ENCODE peak calls at places on chromosomes 1 and 21, in four cellular contexts. P, X, O and J are unnamed samples.

GRCh38 chr1:86990826-86991225 is 76.4 kb downstream of the HS2ST1 start:
- DNase-seq in P (peak), O (no peak), X (no peak), J (no peak)

GRCh38 chr1:980602-981395 is 1.1 kb downstream of the PERM1 start:
- DNase-seq in P (no peak), X (no peak), O (no peak), J (no peak)

GRCh38 chr1:30645807-30646206 is 77.6 kb downstream of the MATN1 start:
- DNase-seq in O (no peak), P (no peak), X (no peak), J (no peak)

GRCh38 chr1:30907641-30908445 is 715 bp downstream of the SDC3 start:
- DNase-seq in X (no peak), P (no peak), O (no peak), J (no peak)

GRCh38 chr1:201456499-201457309 is 12.3 kb downstream of the PHLDA3 start:
- DNase-seq in X (peak), P (peak), O (no peak), J (peak)

GRCh38 chr1:17494114-17494729 is 45.3 kb upstream of the ARHGEF10L start:
- DNase-seq in P (peak), X (peak), O (peak), J (peak)

GRCh38 chr1:108316545-108316944 is 72.7 kb upstream of the NBPF4 start:
- DNase-seq in P (no peak), X (peak), O (no peak), J (peak)

GRCh38 chr1:85465099-85465790 is at the start of gene DDAH1:
- DNase-seq in O (peak), X (peak), P (no peak), J (peak)

GRCh38 chr21:25636727-25637126 is 2.3 kb upstream of the JAM2 start:
- DNase-seq in P (no peak), X (no peak), O (no peak), J (no peak)

GRCh38 chr1:75233302-75233929 is 99.2 kb downstream of the LHX8 start:
- DNase-seq in P (peak), X (peak), O (no peak), J (peak)

GRCh38 chr1:228096416-228097332 is 6.5 kb downstream of the C1orf35 start:
- DNase-seq in P (no peak), X (no peak), O (no peak), J (no peak)

GRCh38 chr1:11955221-11955620 is 20.7 kb downstream of the PLOD1 start:
- DNase-seq in O (no peak), X (no peak), P (peak), J (no peak)

GRCh38 chr21:17491716-17492414 is 21.0 kb upstream of the CXADR start:
- DNase-seq in P (no peak), X (peak), O (no peak), J (no peak)

GRCh38 chr1:178057863-178058576 is 35.9 kb upstream of the RASAL2 start:
- DNase-seq in O (no peak), X (no peak), P (no peak), J (no peak)

GRCh38 chr1:227948493-227949260 is 945 bp upstream of the WNT9A start:
- DNase-seq in P (no peak), X (peak), O (no peak), J (no peak)

GRCh38 chr1:214009613-214010550 is 22.1 kb downstream of the PROX1 start:
- DNase-seq in P (no peak), O (no peak), X (no peak), J (no peak)

GRCh38 chr1:114258633-114259032 is 105.0 kb upstream of the SYT6 start:
- DNase-seq in O (no peak), P (no peak), X (no peak), J (no peak)

GRCh38 chr21:43854773-43855633 is 10.0 kb upstream of the AGPAT3 start:
- DNase-seq in P (peak), O (no peak), X (no peak), J (no peak)

GRCh38 chr1:235724716-235725115 is 75.1 kb upstream of the GNG4 start:
- DNase-seq in O (no peak), X (no peak), P (no peak), J (no peak)

GRCh38 chr1:63674238-63674864 is 81.1 kb downstream of the PGM1 start:
- DNase-seq in O (peak), P (peak), X (peak), J (peak)

GRCh38 chr1:55575571-55576279 is 360.6 kb upstream of the USP24 start:
- DNase-seq in O (no peak), X (no peak), P (no peak), J (no peak)

GRCh38 chr1:208174736-208175507 is 69.3 kb downstream of the PLXNA2 start:
- DNase-seq in X (no peak), O (no peak), P (no peak), J (peak)

GRCh38 chr21:34632498-34632897 is 17.6 kb upstream of the RCAN1 start:
- DNase-seq in X (no peak), P (no peak), O (no peak), J (no peak)

GRCh38 chr1:68585371-68585770 is 88.5 kb upstream of the DEPDC1 start:
- DNase-seq in X (no peak), P (no peak), O (no peak), J (no peak)

GRCh38 chr1:235776396-235776795 is 90.3 kb downstream of the LYST start:
- DNase-seq in X (no peak), P (no peak), O (no peak), J (no peak)

GRCh38 chr1:66446261-66447001 is 87.5 kb upstream of the SGIP1 start:
- DNase-seq in P (peak), O (no peak), X (peak), J (peak)

GRCh38 chr1:245211761-245212160 is 57.0 kb downstream of the KIF26B start:
- DNase-seq in O (no peak), X (no peak), P (no peak), J (no peak)

GRCh38 chr1:203858055-203858454 is 3.3 kb upstream of the SNRPE start:
- DNase-seq in P (no peak), O (no peak), X (peak), J (no peak)

GRCh38 chr1:94925561-94926364 is 1.1 kb downstream of the CNN3 start:
- DNase-seq in X (peak), P (no peak), O (peak), J (peak)

GRCh38 chr21:26747216-26747615 is 98.0 kb downstream of the ADAMTS1 start:
- DNase-seq in X (no peak), P (no peak), O (no peak), J (no peak)

GRCh38 chr1:46489169-46489637 is 433 bp upstream of the DMBX1 start:
- DNase-seq in O (no peak), P (no peak), X (no peak), J (no peak)

GRCh38 chr1:59025898-59026426 is 242.1 kb upstream of the JUN start:
- DNase-seq in O (no peak), P (no peak), X (no peak), J (no peak)

GRCh38 chr1:204670152-204670927 is 15.2 kb downstream of the LRRN2 start:
- DNase-seq in X (no peak), O (no peak), P (peak), J (no peak)

GRCh38 chr1:192610114-192610958 is 25.6 kb upstream of the RGS13 start:
- DNase-seq in X (peak), P (peak), O (no peak), J (no peak)

DNA sequence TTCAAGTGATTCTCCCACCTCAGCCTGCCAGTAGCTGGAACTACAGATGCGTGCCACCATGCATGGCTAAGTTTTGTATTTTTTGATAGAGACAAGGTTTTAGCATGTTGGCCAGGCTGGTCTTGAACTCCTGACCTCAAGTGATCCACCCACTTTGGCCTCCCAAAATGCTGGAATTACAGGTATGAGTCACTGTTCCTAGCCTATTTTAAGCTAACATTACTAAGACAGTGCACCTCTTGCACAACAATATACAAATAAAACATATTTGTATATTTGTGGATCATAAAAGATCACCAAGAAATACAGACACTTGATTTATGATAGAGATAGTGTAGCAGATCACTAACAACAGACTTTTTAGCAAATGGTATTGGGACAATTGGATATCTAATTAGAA is 139.0 kb downstream of the DUSP10 start:
- DNase-seq in P (no peak), O (no peak), X (peak), J (no peak)
- TF ChIP-seq PHF8 in P (no peak), O (no peak), X (no peak), J (no peak)

GRCh38 chr1:152977614-152978013 is 6.3 kb upstream of the SPRR1A start:
- DNase-seq in P (no peak), X (no peak), O (no peak), J (no peak)

GRCh38 chr1:152982076-152982475 is 1.8 kb upstream of the SPRR1A start:
- DNase-seq in O (no peak), X (no peak), P (no peak), J (no peak)

GRCh38 chr1:152981181-152981871 is 2.6 kb upstream of the SPRR1A start:
- DNase-seq in P (no peak), X (no peak), O (no peak), J (no peak)

GRCh38 chr1:152983234-152983633 is 647 bp upstream of the SPRR1A start:
- DNase-seq in X (no peak), P (no peak), O (no peak), J (no peak)

DNA sequence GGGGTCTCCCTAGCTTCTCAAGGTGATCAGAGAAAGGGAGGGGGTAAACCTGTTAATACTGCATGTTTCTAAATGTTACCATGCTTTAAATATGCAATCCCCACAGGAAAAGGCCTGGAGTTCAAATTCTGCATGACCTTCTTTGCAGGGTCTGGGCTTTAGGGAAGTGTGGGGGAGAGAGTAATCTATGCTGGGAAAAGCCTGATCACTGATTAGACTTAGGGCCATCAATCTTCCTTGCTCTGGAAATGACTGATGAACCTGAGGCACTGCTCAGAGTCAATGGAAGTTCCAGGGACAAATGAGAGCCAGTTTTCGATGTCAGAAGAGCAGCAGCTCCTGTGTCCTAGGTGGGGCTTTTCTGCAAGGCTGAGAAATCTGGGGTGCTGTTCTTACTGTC is 3.2 kb upstream of the SPRR1A start:
- DNase-seq in P (no peak), O (no peak), X (no peak), J (no peak)
- TF ChIP-seq PHF8 in P (no peak), O (no peak), X (no peak), J (no peak)

GRCh38 chr1:8004803-8005573 is 21.1 kb downstream of the ERRFI1 start:
- DNase-seq in X (peak), O (no peak), P (peak), J (peak)
- TF ChIP-seq PHF8 in X (no peak), O (no peak), P (no peak), J (no peak)

DNA sequence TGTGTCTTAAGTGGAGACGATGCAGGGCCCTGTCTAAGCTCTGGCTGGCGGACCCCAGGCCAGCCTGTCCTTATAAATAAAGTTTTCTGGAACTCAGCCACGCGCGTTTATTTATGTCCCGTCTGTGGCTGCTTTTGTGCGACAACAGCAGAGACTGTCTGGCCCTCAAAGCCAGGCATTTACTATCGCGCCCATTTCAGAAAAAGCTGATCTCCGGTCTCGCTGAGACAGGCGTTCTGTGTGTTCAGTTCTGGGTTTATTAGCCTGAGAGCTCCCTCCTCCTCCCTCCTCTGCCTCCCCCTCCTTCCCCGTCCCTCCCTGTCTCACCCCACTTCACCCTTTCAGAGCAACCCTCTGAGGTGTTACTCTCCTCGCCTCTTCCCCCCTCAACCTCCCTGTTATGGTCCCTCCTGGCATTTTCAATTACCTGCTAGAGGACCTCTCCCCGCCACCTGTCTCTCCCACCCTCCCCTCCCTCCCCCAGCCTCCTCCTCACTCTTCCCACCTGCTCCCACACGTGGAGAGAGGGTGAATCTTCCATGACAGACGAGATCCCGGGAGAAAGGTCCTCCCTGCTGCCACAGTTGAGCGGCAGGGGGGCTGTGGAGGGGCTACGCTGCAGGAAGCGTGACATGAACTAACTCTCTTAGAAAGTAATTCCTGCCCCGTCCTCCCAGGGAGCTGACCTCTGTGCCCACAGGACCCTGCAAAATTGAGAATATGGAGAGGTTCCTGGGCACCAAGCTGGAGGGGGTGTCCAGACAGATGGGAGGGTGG is 59.9 kb downstream of the SPSB1 start:
- DNase-seq in P (no peak), O (no peak), X (no peak), J (no peak)
- TF ChIP-seq PHF8 in P (no peak), O (no peak), X (no peak), J (no peak)

GRCh38 chr1:229199261-229199850 is 71.6 kb upstream of the RAB4A start:
- DNase-seq in X (no peak), P (peak), O (no peak), J (no peak)
- TF ChIP-seq PHF8 in X (no peak), P (no peak), O (no peak), J (no peak)